ENCODE peak calls at places on chromosome 7, in ten cellular contexts. L is activated CD4-positive, alpha-beta T cell treated with anti-CD3 and anti-CD28 coated beads for 36 hours; A is activated T-cell treated with anti-CD3 and anti-CD28 coated beads for 24 hours; D is right atrium auricular region; P is substantia nigra; N is left ventricle myocardium superior; T is G401; C is HTR-8/SVneo; J is mesendoderm; G is SK-N-DZ. E is an unnamed sample.

GRCh38 chr7:80895056-80895455 is 23.8 kb downstream of the SEMA3C start:
- DNase-seq in L (no peak), A (no peak), D (no peak), P (no peak), N (no peak), T (no peak), C (no peak), J (no peak), G (no peak), E (no peak)

GRCh38 chr7:137266764-137267163 is 76.8 kb downstream of the PTN start:
- DNase-seq in L (no peak), A (no peak), D (no peak), P (no peak), N (no peak), T (no peak), C (no peak), J (no peak), G (no peak), E (no peak)

GRCh38 chr7:44534501-44534900 is 6.6 kb downstream of the NPC1L1 start:
- DNase-seq in L (peak; percentile 75), A (peak; percentile 28), D (no peak), P (no peak), N (no peak), T (peak; percentile 15), C (peak; percentile 72), J (peak; percentile 79), G (peak; percentile 67), E (no peak)

GRCh38 chr7:35613150-35613549 is 81.8 kb downstream of the HERPUD2 start:
- DNase-seq in L (no peak), A (no peak), D (no peak), P (no peak), N (no peak), T (no peak), C (no peak), J (no peak), G (no peak), E (no peak)

GRCh38 chr7:1028044-1028770 is 16.1 kb upstream of the GPR146 start:
- DNase-seq in L (peak; percentile 95), A (peak; percentile 78), D (peak; percentile 89), P (peak; percentile 82), N (peak; percentile 96), T (peak; percentile 84), C (peak; percentile 98), J (peak; percentile 85), G (peak; percentile 82), E (peak; percentile 97)

GRCh38 chr7:16905300-16906044 is 23.7 kb upstream of the AGR3 start:
- DNase-seq in L (no peak), A (no peak), D (no peak), P (no peak), N (no peak), T (no peak), C (no peak), J (peak; percentile 63), G (no peak), E (no peak)

GRCh38 chr7:101580596-101580995 is 48.5 kb downstream of the MYL10 start:
- DNase-seq in L (no peak), A (no peak), D (no peak), P (no peak), N (no peak), T (no peak), C (no peak), J (no peak), G (no peak), E (no peak)

GRCh38 chr7:155754165-155754564 is 58.1 kb downstream of the SHH start:
- DNase-seq in L (no peak), A (no peak), D (no peak), P (no peak), N (no peak), T (no peak), C (no peak), J (no peak), G (no peak), E (no peak)